ENCODE peak calls at places on chromosome 12, in seven cellular contexts. K, X, A, P, R, U and E are unnamed samples.

GRCh38 chr12:81078469-81079196 is 754 bp downstream of the ACSS3 start:
- DNase-seq in K (peak; percentile 19), X (peak; percentile 7), A (no peak), P (no peak), R (no peak), U (peak; percentile 79), E (no peak)

GRCh38 chr12:53944209-53944608 is 5.6 kb downstream of the HOXC13 start:
- DNase-seq in K (no peak), X (peak; percentile 25), A (no peak), P (no peak), R (no peak), U (no peak), E (no peak)

GRCh38 chr12:121288158-121288848 is 8.2 kb downstream of the CAMKK2 start:
- DNase-seq in K (no peak), X (peak; percentile 59), A (no peak), P (no peak), R (no peak), U (no peak), E (no peak)

GRCh38 chr12:13950502-13950901 is 30.9 kb downstream of the GRIN2B start:
- DNase-seq in K (no peak), X (no peak), A (no peak), P (no peak), R (no peak), U (no peak), E (no peak)

GRCh38 chr12:59093090-59093489 is 172.8 kb upstream of the LRIG3 start:
- DNase-seq in K (no peak), X (no peak), A (no peak), P (no peak), R (no peak), U (no peak), E (no peak)

GRCh38 chr12:110743571-110744093 is 941 bp upstream of the PPP1CC start:
- DNase-seq in K (peak; percentile 27), X (peak; percentile 48), A (peak; percentile 10), P (no peak), R (no peak), U (peak; percentile 48), E (no peak)

GRCh38 chr12:93570552-93571359 is 1.7 kb upstream of the SOCS2 start:
- DNase-seq in K (peak; percentile 93), X (peak; percentile 95), A (peak; percentile 83), P (no peak), R (peak; percentile 65), U (peak; percentile 98), E (peak; percentile 75)

GRCh38 chr12:26691234-26691970 is 141.6 kb downstream of the ITPR2 start:
- DNase-seq in K (peak; percentile 98), X (no peak), A (no peak), P (no peak), R (no peak), U (peak; percentile 95), E (peak; percentile 97)

GRCh38 chr12:104303538-104304151 is at the start of gene EID3:
- DNase-seq in K (no peak), X (peak; percentile 96), A (peak; percentile 55), P (no peak), R (peak; percentile 89), U (peak; percentile 91), E (peak; percentile 89)

GRCh38 chr12:47033797-47034555 is 45.4 kb upstream of the PCED1B start:
- DNase-seq in K (peak; percentile 70), X (no peak), A (no peak), P (no peak), R (no peak), U (no peak), E (no peak)

GRCh38 chr12:121522962-121523361 is 57.9 kb downstream of the KDM2B start:
- DNase-seq in K (no peak), X (no peak), A (no peak), P (peak; percentile 80), R (no peak), U (no peak), E (no peak)

GRCh38 chr12:112537710-112538396 is 119.1 kb downstream of the PTPN11 start:
- DNase-seq in K (peak; percentile 88), X (peak; percentile 65), A (no peak), P (no peak), R (no peak), U (no peak), E (peak; percentile 14)

GRCh38 chr12:26001530-26001929 is 43.0 kb downstream of the RASSF8 start:
- DNase-seq in K (no peak), X (no peak), A (no peak), P (no peak), R (no peak), U (peak; percentile 37), E (peak; percentile 26)

GRCh38 chr12:1993871-1994371 is 10.3 kb downstream of the DCP1B start:
- DNase-seq in K (peak; percentile 89), X (no peak), A (no peak), P (no peak), R (no peak), U (no peak), E (no peak)

GRCh38 chr12:108793756-108794441 is 62.6 kb upstream of the CORO1C start:
- DNase-seq in K (no peak), X (peak; percentile 50), A (no peak), P (no peak), R (no peak), U (no peak), E (no peak)

GRCh38 chr12:6827437-6827894 is 741 bp upstream of the P3H3 start:
- DNase-seq in K (peak; percentile 76), X (peak; percentile 94), A (peak; percentile 87), P (peak; percentile 55), R (no peak), U (peak; percentile 72), E (peak; percentile 55)

GRCh38 chr12:50214018-50214417 is 46.8 kb upstream of the CERS5 start:
- DNase-seq in K (no peak), X (no peak), A (no peak), P (no peak), R (no peak), U (no peak), E (no peak)

GRCh38 chr12:19191089-19191488 is 61.6 kb downstream of the PLEKHA5 start:
- DNase-seq in K (no peak), X (no peak), A (no peak), P (no peak), R (no peak), U (no peak), E (no peak)

GRCh38 chr12:6460751-6461371 is 9.0 kb downstream of the TAPBPL start:
- DNase-seq in K (no peak), X (no peak), A (no peak), P (peak; percentile 64), R (no peak), U (no peak), E (no peak)

GRCh38 chr12:120229071-120229582 is 28.2 kb upstream of the RPLP0 start:
- DNase-seq in K (no peak), X (no peak), A (no peak), P (peak; percentile 41), R (no peak), U (no peak), E (peak; percentile 49)

GRCh38 chr12:45343269-45344051 is 127.6 kb downstream of the ANO6 start:
- DNase-seq in K (peak; percentile 80), X (no peak), A (no peak), P (no peak), R (no peak), U (no peak), E (peak; percentile 14)

GRCh38 chr12:70812124-70812523 is 108.4 kb downstream of the PTPRR start:
- DNase-seq in K (no peak), X (no peak), A (no peak), P (no peak), R (no peak), U (no peak), E (no peak)

GRCh38 chr12:48009471-48009870 is 5.2 kb upstream of the COL2A1 start:
- DNase-seq in K (no peak), X (no peak), A (no peak), P (no peak), R (no peak), U (no peak), E (no peak)

GRCh38 chr12:120196363-120196762 is 1.8 kb upstream of the GCN1 start:
- DNase-seq in K (no peak), X (no peak), A (no peak), P (no peak), R (no peak), U (no peak), E (no peak)

GRCh38 chr12:98893126-98893525 is 248.0 kb downstream of the APAF1 start:
- DNase-seq in K (no peak), X (no peak), A (no peak), P (no peak), R (no peak), U (no peak), E (no peak)

GRCh38 chr12:46701356-46701755 is 124.4 kb downstream of the SLC38A4 start:
- DNase-seq in K (peak; percentile 16), X (no peak), A (no peak), P (no peak), R (no peak), U (no peak), E (no peak)

GRCh38 chr12:49059385-49060232 is 985 bp downstream of the KMT2D start:
- DNase-seq in K (peak; percentile 18), X (peak; percentile 88), A (no peak), P (peak; percentile 57), R (no peak), U (peak; percentile 56), E (no peak)

GRCh38 chr12:78540621-78541336 is 323.8 kb upstream of the SYT1 start:
- DNase-seq in K (peak; percentile 9), X (no peak), A (no peak), P (no peak), R (no peak), U (no peak), E (no peak)

GRCh38 chr12:3132636-3133409 is 55.6 kb downstream of the TSPAN9 start:
- DNase-seq in K (no peak), X (peak; percentile 80), A (no peak), P (no peak), R (no peak), U (peak; percentile 52), E (no peak)

GRCh38 chr12:13094349-13094748 is 9.1 kb downstream of the GSG1 start:
- DNase-seq in K (peak; percentile 75), X (no peak), A (no peak), P (no peak), R (no peak), U (peak; percentile 42), E (no peak)

GRCh38 chr12:54650409-54650808 is 2.2 kb upstream of the DCD start:
- DNase-seq in K (peak; percentile 28), X (no peak), A (no peak), P (no peak), R (no peak), U (no peak), E (no peak)

GRCh38 chr12:82781288-82782078 is 94.8 kb downstream of the TMTC2 start:
- DNase-seq in K (no peak), X (peak; percentile 45), A (peak; percentile 31), P (no peak), R (no peak), U (no peak), E (no peak)